ENCODE peak calls at places on chromosomes 12 and 14, in seven cellular contexts. One of them, this sample, is unnamed. For H3K36me3, the result is how much of the 10 kb centered on the place peaks cover.

GRCh38 chr14:89576132-89576923 is 159.3 kb upstream of the FOXN3 start:
- DNase-seq in IMR-90: peak
- DNase-seq in OCI-LY7: no peak
- DNase-seq in heart right ventricle: no peak
- DNase-seq in endodermal cell: peak
- DNase-seq in cardiac muscle cell: no peak
- DNase-seq in CD4-positive, alpha-beta memory T cell: no peak
- DNase-seq in this sample: no peak

GRCh38 chr12:127282786-127283565 is 984.0 kb upstream of the TMEM132C start:
- DNase-seq in cardiac muscle cell: no peak
- DNase-seq in CD4-positive, alpha-beta memory T cell: no peak
- DNase-seq in heart right ventricle: no peak
- DNase-seq in OCI-LY7: no peak
- DNase-seq in endodermal cell: no peak
- DNase-seq in IMR-90: no peak
- DNase-seq in this sample: no peak

GRCh38 chr12:100141666-100141997 is 1.0 kb downstream of the BLTP3B start:
- DNase-seq in cardiac muscle cell: peak
- DNase-seq in heart right ventricle: peak
- DNase-seq in CD4-positive, alpha-beta memory T cell: peak
- DNase-seq in endodermal cell: no peak
- DNase-seq in IMR-90: peak
- DNase-seq in OCI-LY7: peak
- DNase-seq in this sample: no peak

GRCh38 chr14:88463318-88463717 is 77.9 kb downstream of the SPATA7 start:
- DNase-seq in OCI-LY7: peak
- DNase-seq in heart right ventricle: no peak
- DNase-seq in endodermal cell: peak
- DNase-seq in cardiac muscle cell: peak
- DNase-seq in CD4-positive, alpha-beta memory T cell: no peak
- DNase-seq in IMR-90: no peak
- DNase-seq in this sample: no peak

GRCh38 chr12:52789637-52790426 is 6.1 kb downstream of the KRT3 start:
- DNase-seq in endodermal cell: peak
- DNase-seq in OCI-LY7: no peak
- DNase-seq in IMR-90: no peak
- DNase-seq in heart right ventricle: no peak
- DNase-seq in CD4-positive, alpha-beta memory T cell: no peak
- DNase-seq in cardiac muscle cell: no peak
- DNase-seq in this sample: no peak

GRCh38 chr12:45669093-45669492 is 60.4 kb upstream of the ARID2 start:
- DNase-seq in OCI-LY7: no peak
- DNase-seq in endodermal cell: no peak
- DNase-seq in cardiac muscle cell: no peak
- DNase-seq in IMR-90: peak
- DNase-seq in CD4-positive, alpha-beta memory T cell: no peak
- DNase-seq in heart right ventricle: no peak
- DNase-seq in this sample: no peak

GRCh38 chr14:70955543-70956480 is 48.6 kb downstream of the PCNX1 start:
- DNase-seq in cardiac muscle cell: peak
- DNase-seq in CD4-positive, alpha-beta memory T cell: peak
- DNase-seq in endodermal cell: no peak
- DNase-seq in IMR-90: peak
- DNase-seq in heart right ventricle: no peak
- DNase-seq in OCI-LY7: peak
- DNase-seq in this sample: peak

GRCh38 chr12:54160050-54160449 is 28.7 kb downstream of the SMUG1 start:
- DNase-seq in CD4-positive, alpha-beta memory T cell: no peak
- DNase-seq in IMR-90: no peak
- DNase-seq in cardiac muscle cell: no peak
- DNase-seq in endodermal cell: no peak
- DNase-seq in heart right ventricle: no peak
- DNase-seq in OCI-LY7: no peak
- DNase-seq in this sample: no peak

GRCh38 chr12:87801860-87802720 is 227.1 kb downstream of the C12orf50 start:
- DNase-seq in CD4-positive, alpha-beta memory T cell: no peak
- DNase-seq in OCI-LY7: no peak
- DNase-seq in heart right ventricle: no peak
- DNase-seq in endodermal cell: no peak
- DNase-seq in cardiac muscle cell: peak
- DNase-seq in IMR-90: no peak
- DNase-seq in this sample: no peak

GRCh38 chr12:126667340-126667739 is 1599.6 kb upstream of the TMEM132C start:
- DNase-seq in CD4-positive, alpha-beta memory T cell: no peak
- DNase-seq in OCI-LY7: no peak
- DNase-seq in IMR-90: no peak
- DNase-seq in endodermal cell: no peak
- DNase-seq in heart right ventricle: no peak
- DNase-seq in cardiac muscle cell: peak
- DNase-seq in this sample: no peak

GRCh38 chr14:99950191-99950590 is 115.0 kb upstream of the EVL start:
- DNase-seq in OCI-LY7: no peak
- DNase-seq in CD4-positive, alpha-beta memory T cell: no peak
- DNase-seq in cardiac muscle cell: no peak
- DNase-seq in endodermal cell: no peak
- DNase-seq in IMR-90: no peak
- DNase-seq in heart right ventricle: no peak
- DNase-seq in this sample: no peak

GRCh38 chr12:32918890-32919791 is 22.6 kb upstream of the PKP2 start:
- DNase-seq in OCI-LY7: peak
- DNase-seq in IMR-90: peak
- DNase-seq in cardiac muscle cell: peak
- DNase-seq in heart right ventricle: peak
- DNase-seq in CD4-positive, alpha-beta memory T cell: no peak
- DNase-seq in endodermal cell: peak
- DNase-seq in this sample: no peak

GRCh38 chr14:99348816-99349609 is 77.0 kb upstream of the BCL11B start:
- DNase-seq in IMR-90: no peak
- DNase-seq in cardiac muscle cell: no peak
- DNase-seq in endodermal cell: no peak
- DNase-seq in heart right ventricle: no peak
- DNase-seq in OCI-LY7: no peak
- DNase-seq in CD4-positive, alpha-beta memory T cell: no peak
- DNase-seq in this sample: no peak

GRCh38 chr14:68637106-68638021 is 155.5 kb downstream of the ZFP36L1 start:
- DNase-seq in OCI-LY7: no peak
- DNase-seq in endodermal cell: peak
- DNase-seq in cardiac muscle cell: peak
- DNase-seq in CD4-positive, alpha-beta memory T cell: no peak
- DNase-seq in IMR-90: peak
- DNase-seq in heart right ventricle: no peak
- DNase-seq in this sample: no peak

GRCh38 chr12:82728710-82729109 is 42.0 kb downstream of the TMTC2 start:
- DNase-seq in cardiac muscle cell: no peak
- DNase-seq in CD4-positive, alpha-beta memory T cell: no peak
- DNase-seq in OCI-LY7: no peak
- DNase-seq in endodermal cell: no peak
- DNase-seq in heart right ventricle: no peak
- DNase-seq in IMR-90: no peak
- DNase-seq in this sample: no peak

GRCh38 chr12:77229640-77230442 is 164.5 kb upstream of the E2F7 start:
- DNase-seq in CD4-positive, alpha-beta memory T cell: no peak
- DNase-seq in cardiac muscle cell: peak
- DNase-seq in heart right ventricle: no peak
- DNase-seq in endodermal cell: no peak
- DNase-seq in OCI-LY7: no peak
- DNase-seq in IMR-90: no peak
- DNase-seq in this sample: no peak

GRCh38 chr12:92041742-92042141 is 103.9 kb downstream of the BTG1 start:
- DNase-seq in cardiac muscle cell: no peak
- DNase-seq in CD4-positive, alpha-beta memory T cell: peak
- DNase-seq in endodermal cell: peak
- DNase-seq in heart right ventricle: no peak
- DNase-seq in IMR-90: peak
- DNase-seq in OCI-LY7: peak
- DNase-seq in this sample: no peak

GRCh38 chr12:6869049-6870021 is 2.0 kb downstream of the TPI1 start:
- DNase-seq in OCI-LY7: peak
- DNase-seq in heart right ventricle: peak
- DNase-seq in IMR-90: peak
- DNase-seq in cardiac muscle cell: peak
- DNase-seq in CD4-positive, alpha-beta memory T cell: peak
- DNase-seq in endodermal cell: peak
- DNase-seq in this sample: peak

GRCh38 chr12:102444707-102445106 is 35.7 kb downstream of the IGF1 start:
- DNase-seq in heart right ventricle: no peak
- DNase-seq in IMR-90: no peak
- DNase-seq in cardiac muscle cell: no peak
- DNase-seq in OCI-LY7: no peak
- DNase-seq in endodermal cell: no peak
- DNase-seq in CD4-positive, alpha-beta memory T cell: no peak
- DNase-seq in this sample: no peak

DNA sequence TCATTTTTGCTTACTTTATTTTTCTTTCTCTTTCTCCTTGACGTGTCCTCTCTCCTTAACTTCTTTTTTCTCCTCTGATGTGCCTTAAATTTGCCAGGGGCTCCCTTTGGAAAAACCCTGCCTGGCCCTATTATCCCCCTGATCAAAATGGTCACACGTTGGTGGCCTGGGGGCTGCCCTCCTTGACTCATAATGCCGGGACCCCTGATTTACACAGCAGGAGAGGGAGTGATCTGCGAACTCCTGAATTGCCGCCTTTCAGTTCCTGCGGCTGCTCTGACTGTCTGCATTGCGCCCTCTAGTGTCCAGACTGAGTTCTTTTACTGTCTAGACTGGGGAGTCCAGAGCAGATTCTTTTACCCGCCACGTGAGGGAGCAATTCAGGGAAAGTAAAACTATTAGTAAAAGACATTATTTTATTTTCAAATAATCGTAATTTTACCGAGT is 44.8 kb upstream of the GZMB start:
- DNase-seq in cardiac muscle cell: peak
- DNase-seq in endodermal cell: peak
- DNase-seq in OCI-LY7: peak
- DNase-seq in CD4-positive, alpha-beta memory T cell: peak
- DNase-seq in heart right ventricle: peak
- DNase-seq in IMR-90: peak
- DNase-seq in this sample: peak
- H3K4me3 ChIP-seq in cardiac muscle cell: no peak
- H3K4me3 ChIP-seq in endodermal cell: no peak
- H3K4me3 ChIP-seq in OCI-LY7: peak
- H3K4me3 ChIP-seq in CD4-positive, alpha-beta memory T cell: no peak
- H3K4me3 ChIP-seq in heart right ventricle: peak
- H3K4me3 ChIP-seq in IMR-90: no peak
- H3K4me3 ChIP-seq in this sample: peak

GRCh38 chr12:118372541-118373495 is at the start of gene TAOK3:
- DNase-seq in cardiac muscle cell: peak
- DNase-seq in heart right ventricle: peak
- DNase-seq in CD4-positive, alpha-beta memory T cell: peak
- DNase-seq in IMR-90: peak
- DNase-seq in OCI-LY7: peak
- DNase-seq in endodermal cell: peak
- DNase-seq in this sample: peak

GRCh38 chr12:118373628-118374027 is 921 bp upstream of the TAOK3 start:
- DNase-seq in CD4-positive, alpha-beta memory T cell: no peak
- DNase-seq in IMR-90: no peak
- DNase-seq in cardiac muscle cell: no peak
- DNase-seq in OCI-LY7: no peak
- DNase-seq in heart right ventricle: no peak
- DNase-seq in endodermal cell: no peak
- DNase-seq in this sample: no peak

GRCh38 chr12:118371354-118372282 is 1.1 kb downstream of the TAOK3 start:
- DNase-seq in IMR-90: no peak
- DNase-seq in CD4-positive, alpha-beta memory T cell: peak
- DNase-seq in cardiac muscle cell: no peak
- DNase-seq in OCI-LY7: no peak
- DNase-seq in heart right ventricle: peak
- DNase-seq in endodermal cell: peak
- DNase-seq in this sample: peak

GRCh38 chr12:118374126-118374725 is 1.5 kb upstream of the TAOK3 start:
- DNase-seq in heart right ventricle: no peak
- DNase-seq in IMR-90: no peak
- DNase-seq in cardiac muscle cell: no peak
- DNase-seq in OCI-LY7: no peak
- DNase-seq in endodermal cell: peak
- DNase-seq in CD4-positive, alpha-beta memory T cell: no peak
- DNase-seq in this sample: no peak

GRCh38 chr12:118370601-118371000 is 2.1 kb downstream of the TAOK3 start:
- DNase-seq in CD4-positive, alpha-beta memory T cell: no peak
- DNase-seq in heart right ventricle: no peak
- DNase-seq in IMR-90: no peak
- DNase-seq in OCI-LY7: no peak
- DNase-seq in endodermal cell: no peak
- DNase-seq in cardiac muscle cell: no peak
- DNase-seq in this sample: no peak
- H3K36me3 ChIP-seq in CD4-positive, alpha-beta memory T cell: under half
- H3K36me3 ChIP-seq in heart right ventricle: under half
- H3K36me3 ChIP-seq in IMR-90: under half
- H3K36me3 ChIP-seq in OCI-LY7: under half
- H3K36me3 ChIP-seq in endodermal cell: under half
- H3K36me3 ChIP-seq in cardiac muscle cell: under half
- H3K36me3 ChIP-seq in this sample: under half

DNA sequence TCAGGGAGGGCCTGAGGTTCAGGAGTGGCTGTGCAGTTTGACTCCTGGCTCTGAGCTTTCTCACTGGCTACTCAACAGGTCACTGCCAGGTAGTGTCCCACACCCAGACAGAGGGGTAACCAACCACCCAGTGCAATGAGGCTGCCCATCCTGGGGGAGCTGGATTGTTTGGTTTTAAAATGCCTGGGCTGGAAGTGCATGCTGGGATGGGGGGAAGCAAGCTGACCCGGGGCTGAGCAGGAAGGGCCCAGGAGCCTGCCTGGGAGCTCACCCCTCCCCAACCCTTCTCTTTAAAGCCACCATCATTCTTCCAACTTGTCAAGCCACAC is 12.6 kb upstream of the ABHD12B start:
- DNase-seq in CD4-positive, alpha-beta memory T cell: no peak
- DNase-seq in IMR-90: no peak
- DNase-seq in endodermal cell: no peak
- DNase-seq in heart right ventricle: no peak
- DNase-seq in cardiac muscle cell: no peak
- DNase-seq in OCI-LY7: no peak
- DNase-seq in this sample: peak
- H3K4me3 ChIP-seq in CD4-positive, alpha-beta memory T cell: no peak
- H3K4me3 ChIP-seq in IMR-90: no peak
- H3K4me3 ChIP-seq in endodermal cell: no peak
- H3K4me3 ChIP-seq in heart right ventricle: peak
- H3K4me3 ChIP-seq in cardiac muscle cell: no peak
- H3K4me3 ChIP-seq in OCI-LY7: peak
- H3K4me3 ChIP-seq in this sample: peak

DNA sequence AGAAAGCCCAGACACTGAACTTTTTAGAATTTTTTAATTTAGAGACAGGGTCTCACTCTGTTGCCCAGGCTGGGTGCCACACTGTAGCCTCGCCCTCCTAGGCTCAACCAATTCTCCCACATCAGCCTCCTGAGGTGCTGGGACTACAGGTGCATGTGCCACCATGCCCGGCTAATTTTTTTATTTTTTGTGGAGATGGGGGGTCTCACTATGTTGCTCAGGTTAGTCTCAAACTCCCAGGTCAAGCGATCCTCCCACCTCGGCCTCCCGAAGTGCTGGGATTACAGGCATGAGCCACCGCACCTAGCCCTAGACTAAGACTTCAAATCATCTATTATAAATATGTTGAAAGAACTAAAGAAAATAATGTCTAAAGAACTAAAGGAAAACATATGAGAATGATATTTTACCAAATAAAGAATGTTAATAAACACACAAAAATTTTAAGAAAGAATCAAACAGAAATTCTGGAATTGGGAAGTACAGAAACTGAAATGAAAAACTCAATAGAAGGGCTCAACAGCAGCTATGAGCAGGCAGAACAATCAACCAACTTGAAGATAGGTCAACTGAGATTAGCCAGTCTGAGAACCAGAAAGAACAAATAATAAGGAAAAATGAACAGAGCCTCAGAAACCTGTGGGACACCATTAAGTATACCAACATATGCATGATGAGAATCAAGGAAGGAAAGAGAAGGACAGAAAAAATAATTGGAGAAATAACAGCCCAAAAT is 26.2 kb upstream of the AP4S1 start:
- DNase-seq in endodermal cell: no peak
- DNase-seq in CD4-positive, alpha-beta memory T cell: no peak
- DNase-seq in heart right ventricle: no peak
- DNase-seq in OCI-LY7: no peak
- DNase-seq in IMR-90: no peak
- DNase-seq in cardiac muscle cell: no peak
- DNase-seq in this sample: no peak
- H3K36me3 ChIP-seq in endodermal cell: under half
- H3K36me3 ChIP-seq in CD4-positive, alpha-beta memory T cell: under half
- H3K36me3 ChIP-seq in heart right ventricle: under half
- H3K36me3 ChIP-seq in OCI-LY7: under half
- H3K36me3 ChIP-seq in IMR-90: under half
- H3K36me3 ChIP-seq in cardiac muscle cell: under half
- H3K36me3 ChIP-seq in this sample: under half

This sample was measured in CD8-positive, alpha-beta T cell.